ENCODE peak calls at places on chromosomes 6 and 20, in four cellular contexts. T, F, L and U are unnamed samples.

GRCh38 chr6:113433506-113433991 is 423.6 kb upstream of the MARCKS start:
- DNase-seq in T (peak), F (peak), L (no peak), U (no peak)

GRCh38 chr6:117573006-117573680 is 29.2 kb downstream of the GOPC start:
- DNase-seq in T (no peak), F (no peak), L (no peak), U (no peak)

GRCh38 chr6:169034523-169035167 is 219.0 kb downstream of the THBS2 start:
- DNase-seq in T (no peak), F (no peak), L (no peak), U (no peak)

GRCh38 chr20:47380481-47380880 is 24.0 kb upstream of the ZMYND8 start:
- DNase-seq in T (peak), F (no peak), L (no peak), U (no peak)

GRCh38 chr6:170097505-170098427 is 193.1 kb downstream of the DLL1 start:
- DNase-seq in T (no peak), F (no peak), L (no peak), U (no peak)

GRCh38 chr6:107102414-107102805 is 12.9 kb downstream of the BEND3 start:
- DNase-seq in T (no peak), F (no peak), L (no peak), U (no peak)

GRCh38 chr20:4728121-4728520 is 6.4 kb downstream of the PRND start:
- DNase-seq in T (no peak), F (no peak), L (no peak), U (no peak)

GRCh38 chr20:38007526-38007925 is 25.7 kb downstream of the TTI1 start:
- DNase-seq in T (no peak), F (no peak), L (no peak), U (no peak)

GRCh38 chr20:34506480-34506879 is 9.7 kb upstream of the DYNLRB1 start:
- DNase-seq in T (no peak), F (no peak), L (no peak), U (no peak)

GRCh38 chr6:136822379-136823127 is at the start of gene PEX7:
- DNase-seq in T (peak), F (peak), L (peak), U (peak)

GRCh38 chr6:131754088-131754487 is 43.3 kb upstream of the CTAGE9 start:
- DNase-seq in T (no peak), F (no peak), L (no peak), U (no peak)

GRCh38 chr6:113755449-113756289 is 101.5 kb upstream of the MARCKS start:
- DNase-seq in T (no peak), F (no peak), L (no peak), U (no peak)

GRCh38 chr20:2879148-2879547 is 5.9 kb downstream of the PTPRA start:
- DNase-seq in T (no peak), F (no peak), L (no peak), U (no peak)

GRCh38 chr20:11375966-11376365 is 541.7 kb upstream of the BTBD3 start:
- DNase-seq in T (no peak), F (no peak), L (no peak), U (no peak)

GRCh38 chr6:151229401-151230276 is 10.1 kb upstream of the AKAP12 start:
- DNase-seq in T (no peak), F (no peak), L (no peak), U (no peak)

GRCh38 chr6:151536280-151536534 is 42.4 kb downstream of the CCDC170 start:
- DNase-seq in T (no peak), F (no peak), L (no peak), U (no peak)

GRCh38 chr6:165987483-165988305 is 180.0 kb downstream of the TBXT start:
- DNase-seq in T (peak), F (peak), L (no peak), U (no peak)
- H3K4me3 ChIP-seq in T (peak), F (peak), L (no peak), U (no peak)

GRCh38 chr6:143775326-143775725 is 67.8 kb upstream of the LTV1 start:
- DNase-seq in T (no peak), F (no peak), L (no peak), U (no peak)
- H3K27ac ChIP-seq in T (no peak), F (peak), L (no peak), U (no peak)

GRCh38 chr20:31861346-31862156 is 8.8 kb downstream of the DUSP15 start:
- DNase-seq in T (peak), F (peak), L (peak), U (peak)
- H3K4me3 ChIP-seq in T (peak), F (peak), L (peak), U (peak)

GRCh38 chr20:15411781-15412180 is 1074.4 kb upstream of the FLRT3 start:
- DNase-seq in T (no peak), F (no peak), L (no peak), U (no peak)
- H3K27ac ChIP-seq in T (no peak), F (no peak), L (no peak), U (no peak)

DNA sequence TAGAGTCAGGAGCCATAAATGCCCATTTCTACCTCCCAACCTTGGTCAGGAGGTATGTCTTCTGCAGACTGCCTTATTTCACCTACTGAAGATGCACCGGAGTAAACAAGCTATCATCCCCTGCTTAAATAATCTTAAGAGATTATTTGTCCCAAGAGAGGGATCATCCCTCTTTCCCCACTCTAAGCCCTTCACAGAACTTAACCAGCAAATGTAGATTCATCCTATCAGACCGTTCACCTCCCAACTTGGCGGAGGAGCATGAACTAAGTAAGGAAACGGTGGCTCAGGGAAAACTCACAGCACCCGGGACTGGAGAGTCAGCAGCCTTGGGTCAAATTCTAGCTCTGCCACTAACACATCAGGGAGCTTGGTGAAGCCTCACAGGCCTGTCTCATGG is 115.3 kb downstream of the TRERF1 start:
- DNase-seq in T (no peak), F (no peak), L (no peak), U (no peak)
- H3K4me3 ChIP-seq in T (no peak), F (no peak), L (no peak), U (no peak)

GRCh38 chr20:44911264-44911921 is 1.5 kb downstream of the PABPC1L start:
- DNase-seq in T (peak), F (peak), L (peak), U (no peak)

GRCh38 chr20:44912189-44912588 is 2.3 kb downstream of the PABPC1L start:
- DNase-seq in T (no peak), F (no peak), L (no peak), U (no peak)

GRCh38 chr20:44910690-44911262 is 916 bp downstream of the PABPC1L start:
- DNase-seq in T (peak), F (no peak), L (no peak), U (no peak)

GRCh38 chr20:44908987-44909871 is 631 bp upstream of the PABPC1L start:
- DNase-seq in T (no peak), F (no peak), L (no peak), U (no peak)

GRCh38 chr20:44909872-44910689 is at the start of gene PABPC1L:
- DNase-seq in T (peak), F (peak), L (peak), U (peak)
- H3K27ac ChIP-seq in T (peak), F (no peak), L (no peak), U (peak)

GRCh38 chr20:51024761-51025160 is 1.9 kb upstream of the KCNG1 start:
- DNase-seq in T (no peak), F (no peak), L (no peak), U (no peak)

GRCh38 chr20:51022227-51022802 is 592 bp downstream of the KCNG1 start:
- DNase-seq in T (no peak), F (no peak), L (no peak), U (no peak)

GRCh38 chr20:51023617-51024155 is 779 bp upstream of the KCNG1 start:
- DNase-seq in T (no peak), F (no peak), L (no peak), U (no peak)

GRCh38 chr20:51021067-51022025 is 1.6 kb downstream of the KCNG1 start:
- DNase-seq in T (no peak), F (no peak), L (no peak), U (no peak)

DNA sequence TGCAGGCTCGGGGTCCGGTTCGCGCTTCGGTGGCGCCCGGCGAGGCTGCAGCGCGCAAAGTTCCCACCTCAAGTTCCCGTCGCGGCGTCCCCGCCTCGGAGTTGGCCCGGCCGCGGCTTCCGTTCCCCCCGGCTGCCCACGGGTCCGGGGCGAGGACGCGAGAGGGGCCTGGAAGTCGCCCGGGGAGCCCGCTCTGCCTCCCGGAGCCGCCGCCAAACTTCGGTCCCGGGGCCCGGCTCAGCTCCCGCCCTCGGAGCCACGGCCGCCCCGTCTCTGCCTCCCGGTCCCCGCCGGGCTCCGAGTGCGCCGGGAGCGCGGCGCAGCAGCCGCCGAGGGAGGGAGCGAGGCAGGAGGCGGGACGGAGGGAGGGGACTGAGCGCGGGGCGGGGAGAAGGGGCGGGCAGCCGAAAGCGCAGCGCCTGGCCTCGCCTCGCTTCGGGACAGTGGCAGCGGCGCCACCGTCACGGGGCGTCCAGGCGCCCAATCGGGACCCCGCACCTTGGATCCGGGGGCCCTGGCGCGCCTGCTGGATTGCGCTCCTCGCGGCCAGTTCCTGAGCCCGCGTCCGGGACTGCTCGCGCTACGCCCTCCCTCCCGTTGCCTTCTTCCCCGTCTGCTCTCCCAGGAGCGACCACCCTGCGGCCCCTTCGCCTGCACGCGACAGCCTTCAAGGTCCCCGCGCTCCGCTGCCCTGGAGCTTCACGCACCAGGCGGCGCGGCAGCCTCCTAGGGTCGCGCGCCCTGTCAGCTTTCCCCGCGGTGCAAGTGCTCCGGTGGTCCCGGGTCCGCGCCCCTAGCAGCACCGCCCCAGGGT is at the start of gene KCNG1:
- DNase-seq in T (peak), F (peak), L (peak), U (no peak)
- H3K4me3 ChIP-seq in T (peak), F (no peak), L (peak), U (no peak)